ENCODE peak calls at places on chromosomes 3 and 15, in five cellular contexts. One of them, this sample, is unnamed. For H3K9me2, the result is how much of the 10 kb centered on the place peaks cover.

GRCh38 chr3:58237940-58238681 is 519 bp downstream of the ABHD6 start:
- DNase-seq in HCT116: no peak
- DNase-seq in hepatocyte: peak
- DNase-seq in PC-3: peak
- DNase-seq in GM23248: peak
- DNase-seq in this sample: peak

GRCh38 chr3:908839-909238 is 184.0 kb upstream of the CNTN6 start:
- DNase-seq in HCT116: no peak
- DNase-seq in PC-3: no peak
- DNase-seq in GM23248: peak
- DNase-seq in hepatocyte: peak
- DNase-seq in this sample: no peak

GRCh38 chr3:171646357-171647133 is 163.7 kb downstream of the PLD1 start:
- DNase-seq in PC-3: peak
- DNase-seq in GM23248: peak
- DNase-seq in HCT116: peak
- DNase-seq in hepatocyte: peak
- DNase-seq in this sample: peak

GRCh38 chr3:94374439-94375161 is 311.7 kb downstream of the NSUN3 start:
- DNase-seq in PC-3: no peak
- DNase-seq in hepatocyte: no peak
- DNase-seq in HCT116: no peak
- DNase-seq in GM23248: no peak
- DNase-seq in this sample: no peak

GRCh38 chr3:135944831-135945230 is 20.7 kb upstream of the PPP2R3A start:
- DNase-seq in PC-3: no peak
- DNase-seq in GM23248: peak
- DNase-seq in hepatocyte: no peak
- DNase-seq in HCT116: no peak
- DNase-seq in this sample: no peak

GRCh38 chr3:123122525-123123315 is 55.9 kb downstream of the PDIA5 start:
- DNase-seq in PC-3: no peak
- DNase-seq in HCT116: no peak
- DNase-seq in GM23248: peak
- DNase-seq in hepatocyte: no peak
- DNase-seq in this sample: no peak

GRCh38 chr3:190533511-190534282 is 19.8 kb downstream of the IL1RAP start:
- DNase-seq in GM23248: peak
- DNase-seq in HCT116: no peak
- DNase-seq in hepatocyte: peak
- DNase-seq in PC-3: peak
- DNase-seq in this sample: no peak

GRCh38 chr15:96181873-96182301 is 148.6 kb upstream of the NR2F2 start:
- DNase-seq in PC-3: no peak
- DNase-seq in hepatocyte: no peak
- DNase-seq in HCT116: no peak
- DNase-seq in GM23248: peak
- DNase-seq in this sample: no peak

GRCh38 chr3:59185586-59186381 is 136.0 kb upstream of the CFAP20DC start:
- DNase-seq in GM23248: peak
- DNase-seq in HCT116: no peak
- DNase-seq in PC-3: peak
- DNase-seq in hepatocyte: peak
- DNase-seq in this sample: no peak

GRCh38 chr15:80674245-80674614 is 20.9 kb upstream of the ABHD17C start:
- DNase-seq in HCT116: no peak
- DNase-seq in PC-3: no peak
- DNase-seq in hepatocyte: no peak
- DNase-seq in GM23248: peak
- DNase-seq in this sample: no peak

GRCh38 chr3:106609666-106610301 is 741.0 kb upstream of the CBLB start:
- DNase-seq in GM23248: peak
- DNase-seq in hepatocyte: peak
- DNase-seq in HCT116: peak
- DNase-seq in PC-3: peak
- DNase-seq in this sample: peak

DNA sequence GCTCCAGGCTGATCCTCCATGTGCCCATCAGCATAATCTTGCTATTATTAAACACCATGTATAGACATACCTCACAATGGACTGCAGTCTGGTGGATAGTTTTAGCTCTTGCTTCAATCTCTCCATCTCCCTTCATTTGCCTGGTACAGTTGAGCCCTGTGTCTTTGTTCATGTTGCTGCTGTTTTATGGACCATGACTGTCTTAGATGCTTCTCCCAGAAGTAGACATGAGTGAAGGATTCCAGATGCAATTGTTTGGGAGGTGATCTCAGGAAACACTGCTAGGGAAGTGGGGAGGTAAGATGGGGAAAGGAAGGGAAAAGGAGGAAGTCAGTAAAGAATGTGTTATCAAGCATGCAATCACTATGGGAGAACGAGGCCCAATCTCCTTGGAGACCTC is 36.3 kb upstream of the CTNNB1 start:
- DNase-seq in hepatocyte: no peak
- DNase-seq in PC-3: no peak
- DNase-seq in GM23248: no peak
- DNase-seq in HCT116: no peak
- DNase-seq in this sample: no peak
- H3K9me2 ChIP-seq in hepatocyte: under half
- H3K9me2 ChIP-seq in PC-3: under half
- H3K9me2 ChIP-seq in GM23248: under half
- H3K9me2 ChIP-seq in HCT116: under half
- H3K9me2 ChIP-seq in this sample: under half

DNA sequence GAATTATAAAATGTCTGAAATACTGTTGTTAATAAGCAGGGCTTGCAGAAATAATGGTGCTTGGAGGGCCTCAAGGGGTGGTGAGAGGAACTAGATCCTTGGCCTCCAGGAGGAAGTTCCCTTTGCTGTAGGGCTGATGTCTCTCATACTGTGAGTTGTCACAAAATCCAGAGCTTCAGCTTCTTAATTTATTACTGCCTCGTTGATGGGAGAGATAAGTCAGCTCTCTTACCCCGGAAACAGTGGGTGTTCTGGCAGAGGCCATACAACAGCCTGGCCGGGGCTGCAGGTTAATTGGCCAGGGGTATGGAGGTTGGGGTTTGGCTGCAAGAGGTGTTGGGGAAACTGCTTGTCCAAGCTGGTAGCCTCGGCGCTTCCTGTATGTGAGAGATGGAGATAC is 15.5 kb downstream of the MAPKAPK3 start:
- DNase-seq in PC-3: peak
- DNase-seq in GM23248: no peak
- DNase-seq in hepatocyte: no peak
- DNase-seq in HCT116: no peak
- DNase-seq in this sample: no peak
- H3K9me2 ChIP-seq in PC-3: under half
- H3K9me2 ChIP-seq in GM23248: under half
- H3K9me2 ChIP-seq in hepatocyte: under half
- H3K9me2 ChIP-seq in HCT116: under half
- H3K9me2 ChIP-seq in this sample: under half

GRCh38 chr3:78360849-78361248 is 1321.0 kb downstream of the ROBO2 start:
- DNase-seq in PC-3: no peak
- DNase-seq in hepatocyte: no peak
- DNase-seq in HCT116: no peak
- DNase-seq in GM23248: no peak
- DNase-seq in this sample: no peak
- H3K9me2 ChIP-seq in PC-3: under half
- H3K9me2 ChIP-seq in hepatocyte: under half
- H3K9me2 ChIP-seq in HCT116: under half
- H3K9me2 ChIP-seq in GM23248: under half
- H3K9me2 ChIP-seq in this sample: under half

GRCh38 chr3:101629219-101629618 is 47.7 kb downstream of the ZBTB11 start:
- DNase-seq in HCT116: no peak
- DNase-seq in GM23248: no peak
- DNase-seq in PC-3: no peak
- DNase-seq in hepatocyte: no peak
- DNase-seq in this sample: no peak
- H3K9me2 ChIP-seq in HCT116: under half
- H3K9me2 ChIP-seq in GM23248: under half
- H3K9me2 ChIP-seq in PC-3: under half
- H3K9me2 ChIP-seq in hepatocyte: under half
- H3K9me2 ChIP-seq in this sample: under half

GRCh38 chr3:41164776-41165175 is 34.5 kb upstream of the CTNNB1 start:
- DNase-seq in GM23248: no peak
- DNase-seq in HCT116: no peak
- DNase-seq in hepatocyte: no peak
- DNase-seq in PC-3: no peak
- DNase-seq in this sample: no peak
- H3K9me2 ChIP-seq in GM23248: under half
- H3K9me2 ChIP-seq in HCT116: under half
- H3K9me2 ChIP-seq in hepatocyte: under half
- H3K9me2 ChIP-seq in PC-3: under half
- H3K9me2 ChIP-seq in this sample: under half

DNA sequence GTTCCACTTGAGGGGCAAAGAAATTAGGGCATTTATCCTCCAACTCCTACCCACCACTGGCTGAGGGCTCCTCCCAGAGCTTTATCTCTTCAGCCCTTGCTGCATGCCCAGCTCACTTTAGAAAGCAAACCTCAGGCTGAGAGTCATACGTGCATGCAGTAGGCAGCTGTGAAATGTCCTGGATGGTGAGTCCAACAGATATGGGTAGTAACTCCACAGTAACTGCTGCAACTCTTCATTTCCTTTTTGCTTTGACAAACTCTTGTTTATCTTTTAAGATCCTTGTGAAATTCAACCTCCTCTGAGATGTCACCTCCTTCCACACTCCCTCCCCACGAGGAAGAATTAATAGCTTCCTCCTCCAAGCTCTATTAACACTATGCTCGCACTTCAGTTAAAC is 35.9 kb upstream of the CTNNB1 start:
- DNase-seq in GM23248: no peak
- DNase-seq in HCT116: no peak
- DNase-seq in hepatocyte: peak
- DNase-seq in PC-3: no peak
- DNase-seq in this sample: no peak
- H3K9me2 ChIP-seq in GM23248: under half
- H3K9me2 ChIP-seq in HCT116: under half
- H3K9me2 ChIP-seq in hepatocyte: under half
- H3K9me2 ChIP-seq in PC-3: under half
- H3K9me2 ChIP-seq in this sample: under half

DNA sequence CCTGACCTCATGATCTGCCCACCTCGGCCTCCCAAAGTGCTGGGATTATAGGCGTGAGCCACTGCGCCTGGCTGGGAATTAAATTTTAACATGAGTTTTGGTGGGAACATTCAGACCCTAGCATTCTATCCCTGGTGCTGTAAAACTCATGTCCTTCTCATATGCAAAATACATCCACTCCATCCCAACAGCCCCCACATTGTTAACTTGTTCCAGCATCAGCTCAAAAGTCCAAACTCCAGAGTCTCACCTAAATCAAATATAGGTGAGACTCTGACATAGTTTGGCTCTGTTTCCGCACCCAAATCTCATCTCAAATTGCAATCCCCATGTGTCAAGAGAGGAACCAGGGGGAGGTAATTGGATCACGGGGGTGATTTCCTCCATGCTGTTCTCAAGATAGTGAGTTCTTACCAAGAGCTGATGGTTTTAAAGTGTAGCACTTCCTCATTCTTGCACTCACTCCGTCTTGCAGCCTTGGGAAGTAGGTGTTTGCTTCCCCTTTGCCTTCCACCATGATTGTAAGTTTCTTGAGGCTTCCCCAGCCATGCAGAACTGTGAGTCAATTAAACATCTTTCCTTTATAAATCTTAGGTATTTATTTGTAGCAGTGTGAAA is 96.2 kb upstream of the PLCL2 start:
- DNase-seq in HCT116: no peak
- DNase-seq in hepatocyte: no peak
- DNase-seq in GM23248: no peak
- DNase-seq in PC-3: no peak
- DNase-seq in this sample: no peak
- H3K9me2 ChIP-seq in HCT116: under half
- H3K9me2 ChIP-seq in hepatocyte: under half
- H3K9me2 ChIP-seq in GM23248: under half
- H3K9me2 ChIP-seq in PC-3: under half
- H3K9me2 ChIP-seq in this sample: under half

This sample was measured in Karpas-422.